ENCODE peak calls at places on chromosomes 12 and 14, in five cellular contexts. One of them, this sample, is unnamed.

GRCh38 chr12:62749586-62749985 is 185.4 kb downstream of the PPM1H start:
- DNase-seq in PC-3: no peak
- DNase-seq in HL-60: no peak
- DNase-seq in tibial artery: no peak
- DNase-seq in heart right ventricle: no peak
- DNase-seq in this sample: no peak

GRCh38 chr14:104433401-104434213 is 146.0 kb upstream of the C14orf180 start:
- DNase-seq in HL-60: no peak
- DNase-seq in heart right ventricle: no peak
- DNase-seq in tibial artery: no peak
- DNase-seq in PC-3: no peak
- DNase-seq in this sample: no peak

GRCh38 chr14:24315807-24316596 is 4.7 kb downstream of the LTB4R start:
- DNase-seq in heart right ventricle: peak
- DNase-seq in PC-3: no peak
- DNase-seq in tibial artery: no peak
- DNase-seq in HL-60: no peak
- DNase-seq in this sample: no peak

GRCh38 chr12:810635-811415 is 58.4 kb downstream of the WNK1 start:
- DNase-seq in tibial artery: no peak
- DNase-seq in HL-60: no peak
- DNase-seq in PC-3: no peak
- DNase-seq in heart right ventricle: no peak
- DNase-seq in this sample: no peak

GRCh38 chr14:82657186-82657675 is 1123.6 kb upstream of the SEL1L start:
- DNase-seq in tibial artery: no peak
- DNase-seq in PC-3: no peak
- DNase-seq in heart right ventricle: no peak
- DNase-seq in HL-60: no peak
- DNase-seq in this sample: no peak

GRCh38 chr14:86574026-86574777 is 1044.3 kb downstream of the FLRT2 start:
- DNase-seq in heart right ventricle: no peak
- DNase-seq in HL-60: no peak
- DNase-seq in PC-3: peak
- DNase-seq in tibial artery: no peak
- DNase-seq in this sample: peak

GRCh38 chr12:121110211-121110940 is 22.3 kb upstream of the P2RX7 start:
- DNase-seq in PC-3: peak
- DNase-seq in HL-60: peak
- DNase-seq in heart right ventricle: peak
- DNase-seq in tibial artery: peak
- DNase-seq in this sample: peak

GRCh38 chr12:51622564-51622963 is 31.5 kb downstream of the SCN8A start:
- DNase-seq in heart right ventricle: no peak
- DNase-seq in tibial artery: no peak
- DNase-seq in PC-3: peak
- DNase-seq in HL-60: no peak
- DNase-seq in this sample: no peak

GRCh38 chr14:92654206-92654901 is 94.1 kb downstream of the LGMN start:
- DNase-seq in tibial artery: no peak
- DNase-seq in heart right ventricle: no peak
- DNase-seq in PC-3: no peak
- DNase-seq in HL-60: no peak
- DNase-seq in this sample: no peak

DNA sequence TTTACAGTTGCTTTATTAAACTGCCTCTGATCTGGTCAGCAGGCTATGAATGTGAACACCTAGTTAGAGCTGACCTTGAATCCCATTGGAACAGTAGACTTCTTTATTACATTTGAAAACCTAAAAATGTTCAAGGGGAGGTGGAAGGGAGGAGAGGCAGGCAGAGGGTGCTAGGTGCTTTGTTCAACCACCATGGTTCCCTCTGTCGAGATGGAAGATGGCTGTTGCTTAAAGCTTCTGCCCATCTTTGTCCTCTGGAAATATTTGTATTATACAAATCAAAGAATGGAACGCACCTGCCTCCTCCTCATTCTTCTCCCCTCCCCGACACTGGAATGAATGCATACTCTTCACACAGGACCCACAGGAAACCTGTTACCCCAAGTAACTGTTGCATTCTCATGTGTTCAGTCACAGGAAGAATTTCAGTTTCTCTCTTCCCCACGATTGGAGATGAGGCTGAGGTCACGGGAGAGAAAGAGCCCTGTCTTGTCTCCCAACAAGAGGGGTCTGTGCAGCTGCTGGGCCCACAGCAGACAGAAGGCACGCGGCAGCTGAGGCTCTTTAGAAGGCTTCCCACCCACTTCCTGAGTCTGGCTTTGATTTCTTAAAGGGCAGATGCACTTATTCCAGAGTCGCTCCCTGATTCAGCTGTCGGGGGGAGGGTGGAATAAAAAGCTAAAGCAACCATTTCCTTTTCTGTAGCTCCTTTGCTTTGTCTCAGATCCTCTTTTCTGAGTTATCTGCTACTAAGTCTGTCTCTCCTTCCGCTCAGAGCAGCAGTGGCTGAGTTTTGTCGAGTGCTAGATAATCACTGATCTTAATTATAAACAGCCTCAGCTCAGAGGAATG is 217.9 kb upstream of the BTG1 start:
- DNase-seq in PC-3: no peak
- DNase-seq in HL-60: no peak
- DNase-seq in tibial artery: peak
- DNase-seq in heart right ventricle: peak
- DNase-seq in this sample: no peak
- H3K4me3 ChIP-seq in PC-3: no peak
- H3K4me3 ChIP-seq in HL-60: no peak
- H3K4me3 ChIP-seq in tibial artery: no peak
- H3K4me3 ChIP-seq in heart right ventricle: peak
- H3K4me3 ChIP-seq in this sample: no peak

GRCh38 chr12:101732318-101732717 is 6.9 kb downstream of the SYCP3 start:
- DNase-seq in heart right ventricle: no peak
- DNase-seq in tibial artery: no peak
- DNase-seq in PC-3: no peak
- DNase-seq in HL-60: no peak
- DNase-seq in this sample: no peak
- TF ChIP-seq CTCF in heart right ventricle: no peak
- TF ChIP-seq CTCF in tibial artery: no peak
- TF ChIP-seq CTCF in PC-3: no peak
- TF ChIP-seq CTCF in HL-60: no peak
- TF ChIP-seq CTCF in this sample: no peak

GRCh38 chr12:6177593-6178358 is 22.4 kb upstream of the CD9 start:
- DNase-seq in tibial artery: no peak
- DNase-seq in heart right ventricle: no peak
- DNase-seq in PC-3: no peak
- DNase-seq in HL-60: no peak
- DNase-seq in this sample: no peak

GRCh38 chr12:6181166-6181565 is 19.0 kb upstream of the CD9 start:
- DNase-seq in HL-60: no peak
- DNase-seq in heart right ventricle: no peak
- DNase-seq in tibial artery: no peak
- DNase-seq in PC-3: no peak
- DNase-seq in this sample: no peak

GRCh38 chr12:6181583-6182278 is 18.5 kb upstream of the CD9 start:
- DNase-seq in heart right ventricle: no peak
- DNase-seq in tibial artery: no peak
- DNase-seq in HL-60: no peak
- DNase-seq in PC-3: no peak
- DNase-seq in this sample: no peak

GRCh38 chr12:6180300-6181051 is 19.7 kb upstream of the CD9 start:
- DNase-seq in heart right ventricle: peak
- DNase-seq in HL-60: no peak
- DNase-seq in tibial artery: peak
- DNase-seq in PC-3: peak
- DNase-seq in this sample: no peak

GRCh38 chr12:6178981-6179761 is 21.0 kb upstream of the CD9 start:
- DNase-seq in heart right ventricle: no peak
- DNase-seq in tibial artery: no peak
- DNase-seq in PC-3: no peak
- DNase-seq in HL-60: no peak
- DNase-seq in this sample: no peak
- H3K4me3 ChIP-seq in heart right ventricle: no peak
- H3K4me3 ChIP-seq in tibial artery: no peak
- H3K4me3 ChIP-seq in PC-3: no peak
- H3K4me3 ChIP-seq in HL-60: no peak
- H3K4me3 ChIP-seq in this sample: no peak

GRCh38 chr12:21675641-21676040 is 18.0 kb upstream of the LDHB start:
- DNase-seq in PC-3: no peak
- DNase-seq in tibial artery: no peak
- DNase-seq in heart right ventricle: no peak
- DNase-seq in HL-60: no peak
- DNase-seq in this sample: no peak

GRCh38 chr12:21677204-21677603 is 19.6 kb upstream of the LDHB start:
- DNase-seq in tibial artery: no peak
- DNase-seq in PC-3: no peak
- DNase-seq in HL-60: no peak
- DNase-seq in heart right ventricle: no peak
- DNase-seq in this sample: no peak

GRCh38 chr12:21678959-21679358 is 21.3 kb upstream of the LDHB start:
- DNase-seq in heart right ventricle: no peak
- DNase-seq in PC-3: no peak
- DNase-seq in tibial artery: no peak
- DNase-seq in HL-60: no peak
- DNase-seq in this sample: no peak

GRCh38 chr12:21676781-21677180 is 19.1 kb upstream of the LDHB start:
- DNase-seq in PC-3: no peak
- DNase-seq in HL-60: no peak
- DNase-seq in tibial artery: no peak
- DNase-seq in heart right ventricle: no peak
- DNase-seq in this sample: no peak

GRCh38 chr12:21677622-21678277 is 20.1 kb upstream of the LDHB start:
- DNase-seq in PC-3: no peak
- DNase-seq in heart right ventricle: no peak
- DNase-seq in HL-60: no peak
- DNase-seq in tibial artery: no peak
- DNase-seq in this sample: no peak
- TF ChIP-seq CTCF in PC-3: no peak
- TF ChIP-seq CTCF in heart right ventricle: no peak
- TF ChIP-seq CTCF in HL-60: no peak
- TF ChIP-seq CTCF in tibial artery: no peak
- TF ChIP-seq CTCF in this sample: no peak

GRCh38 chr12:67070307-67070600 is 198.9 kb upstream of the CAND1 start:
- DNase-seq in tibial artery: no peak
- DNase-seq in heart right ventricle: no peak
- DNase-seq in PC-3: no peak
- DNase-seq in HL-60: no peak
- DNase-seq in this sample: no peak
- H3K4me3 ChIP-seq in tibial artery: no peak
- H3K4me3 ChIP-seq in heart right ventricle: no peak
- H3K4me3 ChIP-seq in PC-3: peak
- H3K4me3 ChIP-seq in HL-60: no peak
- H3K4me3 ChIP-seq in this sample: no peak

This sample was measured in AG09309.